ENCODE peak calls at places on chromosomes 5 and 9, in ten cellular contexts. M is A549; C is AG04450; K is WERI-Rb-1; N is thoracic aorta; P is PC-9; Z is testis; T is effector memory CD4-positive, alpha-beta T cell; L is right atrium auricular region; I is heart right ventricle. Q is an unnamed sample.

GRCh38 chr5:181120311-181120710 is 10.7 kb downstream of the OR2V1 start:
- DNase-seq in M (no peak), C (no peak), K (no peak), N (no peak), P (peak), Z (no peak), T (no peak), L (no peak), I (no peak), Q (no peak)

GRCh38 chr9:130779153-130779855 is 55.8 kb upstream of the ABL1 start:
- DNase-seq in M (no peak), C (peak), K (no peak), N (no peak), P (no peak), Z (no peak), T (no peak), L (no peak), I (no peak), Q (no peak)

GRCh38 chr9:34380034-34380510 is 3.4 kb upstream of the MYORG start:
- DNase-seq in M (no peak), C (no peak), K (no peak), N (no peak), P (no peak), Z (peak), T (no peak), L (peak), I (no peak), Q (no peak)

GRCh38 chr5:142145106-142145900 is 36.7 kb downstream of the NDFIP1 start:
- DNase-seq in M (peak), C (peak), K (peak), N (peak), P (peak), Z (peak), T (peak), L (no peak), I (peak), Q (peak)

GRCh38 chr9:8486095-8486494 is 686.5 kb upstream of the DMAC1 start:
- DNase-seq in M (no peak), C (no peak), K (peak), N (no peak), P (no peak), Z (peak), T (no peak), L (no peak), I (peak), Q (no peak)

GRCh38 chr5:181037365-181037861 is 2.7 kb upstream of the BTNL9 start:
- DNase-seq in M (no peak), C (no peak), K (no peak), N (no peak), P (no peak), Z (no peak), T (no peak), L (no peak), I (peak), Q (no peak)

GRCh38 chr9:20200900-20201495 is 412.2 kb upstream of the SLC24A2 start:
- DNase-seq in M (no peak), C (no peak), K (peak), N (no peak), P (no peak), Z (no peak), T (no peak), L (no peak), I (no peak), Q (no peak)

GRCh38 chr5:10710513-10711128 is 50.4 kb downstream of the DAP start:
- DNase-seq in M (no peak), C (no peak), K (no peak), N (no peak), P (no peak), Z (no peak), T (no peak), L (no peak), I (no peak), Q (no peak)

GRCh38 chr9:118209343-118209742 is 505.1 kb downstream of the TLR4 start:
- DNase-seq in M (no peak), C (no peak), K (no peak), N (no peak), P (no peak), Z (no peak), T (no peak), L (no peak), I (no peak), Q (no peak)

GRCh38 chr9:135320331-135320730 is 159.3 kb upstream of the PPP1R26 start:
- DNase-seq in M (no peak), C (no peak), K (no peak), N (no peak), P (no peak), Z (no peak), T (no peak), L (no peak), I (no peak), Q (no peak)

GRCh38 chr9:90035471-90035870 is 430.7 kb downstream of the GADD45G start:
- DNase-seq in M (no peak), C (no peak), K (no peak), N (no peak), P (no peak), Z (no peak), T (no peak), L (no peak), I (no peak), Q (no peak)

GRCh38 chr9:90029996-90030395 is 425.2 kb downstream of the GADD45G start:
- DNase-seq in M (no peak), C (no peak), K (no peak), N (no peak), P (no peak), Z (no peak), T (no peak), L (no peak), I (no peak), Q (no peak)

GRCh38 chr9:90034071-90034470 is 429.3 kb downstream of the GADD45G start:
- DNase-seq in M (no peak), C (no peak), K (no peak), N (no peak), P (no peak), Z (no peak), T (no peak), L (no peak), I (no peak), Q (no peak)

GRCh38 chr9:90033030-90033650 is 428.3 kb downstream of the GADD45G start:
- DNase-seq in M (no peak), C (no peak), K (no peak), N (no peak), P (no peak), Z (no peak), T (no peak), L (no peak), I (no peak), Q (no peak)

GRCh38 chr9:90032296-90033029 is 427.7 kb downstream of the GADD45G start:
- DNase-seq in M (no peak), C (no peak), K (no peak), N (no peak), P (no peak), Z (no peak), T (no peak), L (no peak), I (no peak), Q (no peak)
- H3K27ac ChIP-seq in M (no peak), C (no peak), K (no peak), N (no peak), P (no peak), Z (no peak), T (no peak), L (no peak), I (no peak), Q (no peak)

DNA sequence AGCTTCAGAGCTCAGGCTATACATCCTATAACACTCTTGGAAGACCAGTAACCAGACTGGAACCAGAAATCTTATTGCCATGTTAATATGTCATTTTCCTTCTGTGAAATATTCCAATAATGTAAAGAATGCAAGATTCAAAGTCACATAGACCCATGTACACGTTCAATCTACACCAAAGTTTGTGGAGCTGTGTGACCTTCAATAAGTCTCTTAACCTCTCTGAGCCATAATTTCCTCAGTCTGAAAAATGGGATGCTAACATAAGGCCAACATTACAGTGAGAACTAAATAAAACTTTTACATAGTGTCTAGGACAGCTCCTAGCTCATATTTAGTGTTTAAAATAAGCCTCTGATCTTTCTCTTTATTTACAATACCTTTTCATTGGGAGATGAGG is 70.4 kb downstream of the ARRDC3 start:
- DNase-seq in M (no peak), C (no peak), K (no peak), N (no peak), P (no peak), Z (no peak), T (no peak), L (no peak), I (no peak), Q (no peak)
- H3K27ac ChIP-seq in M (peak), C (no peak), K (no peak), N (peak), P (peak), Z (no peak), T (no peak), L (peak), I (peak), Q (peak)

DNA sequence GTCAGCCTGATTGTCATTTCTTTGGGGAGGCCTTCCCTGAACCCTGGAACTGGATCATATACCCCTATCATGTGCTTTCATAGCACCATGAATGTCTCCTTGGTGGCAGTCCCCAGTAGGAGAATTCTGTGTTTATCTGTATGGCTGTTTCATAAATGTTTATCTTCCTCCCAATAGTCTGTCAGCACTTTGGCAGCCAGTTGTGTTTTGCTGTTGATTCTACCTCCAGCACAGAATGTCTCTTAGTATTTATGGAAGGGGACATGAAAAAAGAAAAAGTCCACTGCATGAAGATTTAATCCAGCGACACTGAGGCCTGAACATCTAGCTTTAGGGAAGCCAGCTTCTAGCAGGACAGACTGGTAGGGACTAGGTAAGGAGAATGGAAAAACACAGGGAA is 38.3 kb downstream of the GHR start:
- DNase-seq in M (no peak), C (no peak), K (no peak), N (no peak), P (no peak), Z (no peak), T (no peak), L (no peak), I (no peak), Q (no peak)
- H3K27ac ChIP-seq in M (no peak), C (no peak), K (no peak), N (no peak), P (no peak), Z (no peak), T (no peak), L (no peak), I (no peak), Q (no peak)

GRCh38 chr9:105700598-105701544 is 6.5 kb downstream of the TMEM38B start:
- DNase-seq in M (no peak), C (no peak), K (no peak), N (no peak), P (no peak), Z (no peak), T (no peak), L (no peak), I (no peak), Q (no peak)
- H3K27ac ChIP-seq in M (no peak), C (no peak), K (no peak), N (no peak), P (no peak), Z (no peak), T (no peak), L (peak), I (no peak), Q (no peak)

GRCh38 chr5:73438897-73439470 is 9.6 kb downstream of the FOXD1 start:
- DNase-seq in M (no peak), C (no peak), K (no peak), N (no peak), P (no peak), Z (no peak), T (no peak), L (no peak), I (no peak), Q (no peak)
- H3K27ac ChIP-seq in M (no peak), C (no peak), K (no peak), N (no peak), P (no peak), Z (no peak), T (no peak), L (no peak), I (no peak), Q (peak)

GRCh38 chr9:90981726-90982125 is 180.1 kb downstream of the SYK start:
- DNase-seq in M (no peak), C (no peak), K (no peak), N (no peak), P (no peak), Z (no peak), T (no peak), L (no peak), I (no peak), Q (no peak)

GRCh38 chr9:90987566-90987965 is 185.9 kb downstream of the SYK start:
- DNase-seq in M (no peak), C (no peak), K (no peak), N (no peak), P (no peak), Z (no peak), T (no peak), L (no peak), I (no peak), Q (no peak)

GRCh38 chr9:90985631-90986030 is 184.0 kb downstream of the SYK start:
- DNase-seq in M (no peak), C (no peak), K (no peak), N (no peak), P (no peak), Z (no peak), T (no peak), L (no peak), I (no peak), Q (no peak)

GRCh38 chr9:90979614-90980013 is 178.0 kb downstream of the SYK start:
- DNase-seq in M (no peak), C (no peak), K (no peak), N (no peak), P (no peak), Z (no peak), T (no peak), L (no peak), I (no peak), Q (no peak)

DNA sequence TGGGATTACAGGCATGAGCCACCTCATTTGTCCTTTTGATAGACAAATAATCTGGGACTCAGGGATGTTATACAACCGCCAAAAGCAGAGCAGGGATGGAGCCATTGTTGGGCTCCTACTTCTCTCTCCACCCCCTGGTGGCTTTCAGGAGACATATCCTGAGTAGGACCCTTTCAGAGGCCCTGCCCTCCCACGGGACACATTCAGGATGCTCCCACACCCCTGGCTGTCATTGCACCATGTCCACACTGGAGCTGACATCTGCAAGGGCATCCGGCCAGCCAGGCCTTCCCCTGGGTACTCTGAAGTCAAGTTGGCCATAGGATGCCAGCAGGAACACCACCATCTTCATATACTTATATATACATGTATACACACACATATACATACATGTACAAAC is 181.8 kb downstream of the SYK start:
- DNase-seq in M (no peak), C (no peak), K (no peak), N (no peak), P (no peak), Z (no peak), T (no peak), L (no peak), I (no peak), Q (no peak)
- H3K27ac ChIP-seq in M (no peak), C (no peak), K (no peak), N (no peak), P (no peak), Z (no peak), T (no peak), L (no peak), I (no peak), Q (no peak)

GRCh38 chr9:133843751-133844373 is 105.7 kb upstream of the SARDH start:
- DNase-seq in M (no peak), C (no peak), K (no peak), N (no peak), P (no peak), Z (no peak), T (no peak), L (no peak), I (no peak), Q (no peak)
- H3K27ac ChIP-seq in M (no peak), C (no peak), K (no peak), N (no peak), P (no peak), Z (no peak), T (no peak), L (no peak), I (peak), Q (no peak)

DNA sequence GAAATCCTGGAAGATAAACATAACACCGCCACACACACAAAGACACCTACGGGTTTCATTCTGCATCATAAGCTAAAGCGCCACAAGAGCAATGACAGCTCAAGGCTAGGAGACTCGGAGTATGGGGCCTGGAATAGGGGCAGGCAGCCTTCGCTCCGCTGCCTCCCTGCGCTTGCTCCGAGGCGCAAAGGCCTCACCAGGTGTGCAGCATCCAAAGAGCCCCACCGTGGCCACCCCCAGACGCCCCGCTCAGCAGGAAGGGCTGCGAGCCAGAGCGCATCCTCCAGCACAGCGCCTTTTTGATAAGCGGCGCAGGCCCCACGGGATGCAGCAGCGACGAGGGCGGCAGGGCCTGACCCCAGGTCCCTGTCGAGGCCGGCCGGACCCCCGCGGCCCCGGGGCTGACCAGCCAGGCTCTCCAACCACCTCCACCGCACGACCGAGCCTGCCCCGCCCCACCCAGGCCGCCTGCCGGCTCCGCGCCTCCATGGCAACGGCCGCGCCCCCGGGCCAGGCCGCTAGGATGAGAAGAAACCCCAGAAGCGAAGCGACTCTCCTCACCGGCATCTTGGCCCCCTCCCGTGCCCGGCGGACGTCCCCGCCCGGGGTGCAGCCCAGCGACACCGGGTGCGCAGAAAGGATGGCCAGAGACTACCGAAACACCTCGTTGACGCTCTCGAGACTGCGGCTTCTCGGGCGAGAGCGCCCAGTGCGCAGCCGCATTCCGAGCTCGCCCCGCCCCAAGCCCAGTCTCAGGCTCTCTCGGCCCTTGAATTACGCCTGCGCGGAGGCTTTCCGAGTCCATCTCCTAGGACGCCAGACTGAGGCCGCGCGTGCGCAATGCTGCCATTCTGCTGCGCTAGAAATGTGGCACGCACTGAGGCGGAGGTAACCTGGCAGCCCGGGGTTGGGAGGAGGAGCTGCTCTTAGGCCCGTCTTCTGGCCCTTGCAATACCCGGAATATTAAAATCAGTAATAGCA is at the start of gene KIF3A:
- DNase-seq in M (peak), C (peak), K (peak), N (peak), P (peak), Z (peak), T (peak), L (peak), I (peak), Q (peak)
- H3K27ac ChIP-seq in M (peak), C (peak), K (peak), N (peak), P (no peak), Z (peak), T (peak), L (peak), I (peak), Q (peak)

GRCh38 chr9:6715755-6716643 is 41.8 kb upstream of the KDM4C start:
- DNase-seq in M (peak), C (no peak), K (no peak), N (no peak), P (peak), Z (peak), T (peak), L (no peak), I (peak), Q (no peak)
- H3K27ac ChIP-seq in M (peak), C (no peak), K (no peak), N (no peak), P (peak), Z (peak), T (peak), L (no peak), I (no peak), Q (peak)

Q was measured in Panc1.